ENCODE peak calls at places on chromosomes 7 and 10, in seven cellular contexts. W is stimulated activated CD8-positive, alpha-beta memory T cell treated with anti-CD3 and anti-CD28 coated beads, Interleukin-2, amount 100 ng/mL, for 1 hour; H is stomach; C is NCI-H2081 treated with DMSO at 0.1 percent for 48 hours; N is amygdala; K is hypothalamus; S is EH. A is an unnamed sample.
A peak's percentile ranks its signal among the peaks of the same experiment; 100 is the strongest.

GRCh38 chr7:5300366-5300765 is 17.6 kb downstream of the SLC29A4 start:
- DNase-seq in K (no peak), H (no peak), S (no peak), W (no peak), N (no peak), C (no peak), A (no peak)

GRCh38 chr10:103564116-103564501 is 70.6 kb downstream of the NEURL1 start:
- DNase-seq in K (no peak), S (no peak), H (no peak), W (no peak), N (no peak), C (no peak), A (no peak)

GRCh38 chr7:127258111-127258510 is 5.4 kb upstream of the GRM8 start:
- DNase-seq in S (no peak), C (no peak), H (no peak), W (no peak), K (no peak), N (no peak), A (no peak)

GRCh38 chr7:37675739-37676138 is 7.8 kb upstream of the GPR141 start:
- DNase-seq in N (no peak), H (no peak), C (no peak), S (no peak), K (no peak), W (no peak), A (no peak)

GRCh38 chr10:34504534-34504933 is 310.6 kb downstream of the PARD3 start:
- DNase-seq in W (no peak), K (no peak), N (no peak), C (no peak), S (peak; percentile 50), H (peak; percentile 44), A (no peak)

GRCh38 chr7:150686030-150686626 is 622 bp downstream of the GIMAP2 start:
- DNase-seq in S (no peak), K (no peak), H (no peak), N (no peak), C (no peak), W (no peak), A (no peak)

GRCh38 chr7:91850455-91850854 is 30.0 kb downstream of the MTERF1 start:
- DNase-seq in W (no peak), C (no peak), K (no peak), N (no peak), S (peak; percentile 21), H (no peak), A (no peak)

GRCh38 chr10:75655791-75656451 is 224.5 kb downstream of the LRMDA start:
- DNase-seq in K (no peak), N (no peak), C (no peak), S (no peak), H (no peak), W (no peak), A (no peak)

GRCh38 chr7:127437772-127438330 is 45.3 kb upstream of the ZNF800 start:
- DNase-seq in S (peak; percentile 89), K (no peak), N (no peak), C (no peak), H (no peak), W (no peak), A (no peak)

GRCh38 chr10:90935581-90936292 is 14.8 kb upstream of the ANKRD1 start:
- DNase-seq in W (no peak), K (no peak), C (no peak), S (peak; percentile 53), N (no peak), H (no peak), A (no peak)

GRCh38 chr10:71218833-71219120 is 6.4 kb downstream of the UNC5B start:
- DNase-seq in W (no peak), K (no peak), C (no peak), N (no peak), S (no peak), H (no peak), A (no peak)

GRCh38 chr7:37150180-37150579 is 298.5 kb downstream of the ELMO1 start:
- DNase-seq in S (no peak), W (no peak), N (no peak), K (no peak), C (no peak), H (no peak), A (no peak)

GRCh38 chr7:32290015-32290414 is 200.2 kb downstream of the LSM5 start:
- DNase-seq in C (no peak), S (no peak), H (no peak), W (no peak), N (peak; percentile 54), K (no peak), A (no peak)

GRCh38 chr10:43793714-43794113 is 145.0 kb upstream of the ZNF32 start:
- DNase-seq in W (no peak), S (peak; percentile 44), C (no peak), H (no peak), K (no peak), N (no peak), A (no peak)

GRCh38 chr10:55370021-55370420 is 569.0 kb upstream of the PCDH15 start:
- DNase-seq in W (no peak), K (no peak), S (no peak), C (peak; percentile 42), N (no peak), H (no peak), A (no peak)

GRCh38 chr7:138825049-138825721 is 27.2 kb upstream of the ATP6V0A4 start:
- DNase-seq in C (no peak), K (no peak), S (no peak), W (no peak), N (no peak), H (no peak), A (no peak)

GRCh38 chr7:131721660-131722059 is 165.2 kb upstream of the PODXL start:
- DNase-seq in K (no peak), S (no peak), W (no peak), H (no peak), C (no peak), N (no peak), A (no peak)

GRCh38 chr10:78291733-78292132 is 258.1 kb downstream of the RPS24 start:
- DNase-seq in N (no peak), K (no peak), C (no peak), W (no peak), S (no peak), H (no peak), A (no peak)

GRCh38 chr10:91924212-91925021 is 847 bp downstream of the BTAF1 start:
- DNase-seq in W (no peak), S (peak; percentile 43), C (no peak), K (no peak), H (no peak), N (no peak), A (no peak)

GRCh38 chr10:5873515-5873995 is 16.1 kb downstream of the ANKRD16 start:
- DNase-seq in H (peak; percentile 63), C (no peak), K (peak; percentile 12), N (peak; percentile 35), S (peak; percentile 81), W (peak; percentile 46), A (peak; percentile 15)

GRCh38 chr10:102410427-102411073 is 8.0 kb downstream of the PSD start:
- DNase-seq in C (no peak), W (no peak), K (peak; percentile 16), N (no peak), H (no peak), S (no peak), A (no peak)

GRCh38 chr10:13924020-13924725 is 337.4 kb downstream of the PRPF18 start:
- DNase-seq in K (no peak), W (no peak), C (no peak), N (no peak), S (peak; percentile 98), H (no peak), A (no peak)

GRCh38 chr10:113820507-113820906 is 33.4 kb downstream of the DCLRE1A start:
- DNase-seq in W (no peak), S (no peak), H (no peak), C (no peak), K (no peak), N (no peak), A (no peak)

GRCh38 chr7:11726251-11727155 is 105.5 kb downstream of the THSD7A start:
- DNase-seq in H (no peak), K (no peak), S (no peak), N (no peak), W (no peak), C (no peak), A (no peak)

GRCh38 chr7:24323961-24324480 is 40.0 kb downstream of the NPY start:
- DNase-seq in C (no peak), W (no peak), S (no peak), K (no peak), H (no peak), N (no peak), A (no peak)

GRCh38 chr10:27742926-27743735 is 2.5 kb downstream of the MKX start:
- DNase-seq in C (no peak), H (peak; percentile 34), N (no peak), S (peak; percentile 47), K (no peak), W (no peak), A (no peak)

GRCh38 chr7:99036531-99037175 is 107.3 kb downstream of the SMURF1 start:
- DNase-seq in H (no peak), N (peak; percentile 62), K (peak; percentile 18), C (no peak), W (no peak), S (peak; percentile 32), A (no peak)

GRCh38 chr7:55508301-55509011 is 63.8 kb downstream of the VOPP1 start:
- DNase-seq in K (no peak), C (no peak), S (no peak), H (no peak), N (no peak), W (no peak), A (no peak)

GRCh38 chr10:116809528-116810500 is 39.5 kb upstream of the ENO4 start:
- DNase-seq in N (no peak), K (no peak), C (no peak), H (peak; percentile 36), S (no peak), W (no peak), A (no peak)

GRCh38 chr7:130942211-130942964 is 208.4 kb upstream of the KLF14 start:
- DNase-seq in C (peak; percentile 28), K (no peak), S (peak; percentile 41), N (no peak), W (no peak), H (peak; percentile 48), A (no peak)

GRCh38 chr7:36661135-36661840 is 63.0 kb downstream of the AOAH start:
- DNase-seq in N (no peak), W (no peak), K (no peak), S (peak; percentile 31), H (no peak), C (no peak), A (no peak)

GRCh38 chr10:95864906-95865813 is 42.6 kb upstream of the CC2D2B start:
- DNase-seq in S (peak; percentile 84), N (no peak), K (no peak), H (no peak), W (no peak), C (no peak), A (peak; percentile 4)